ENCODE peak calls at places on chromosomes 13 and 19, in ten cellular contexts. One of them, this sample, is unnamed.
A peak's percentile ranks its signal among the peaks of the same experiment; 100 is the strongest.

GRCh38 chr19:42246143-42246868 is 3.9 kb upstream of the GSK3A start:
- DNase-seq in NCI-H1105: no peak
- DNase-seq in ACHN: peak; percentile 64
- DNase-seq in RWPE1: peak; percentile 82
- DNase-seq in T-cell: no peak
- DNase-seq in cardiac septum: no peak
- DNase-seq in pulmonary artery endothelial cell: peak; percentile 50
- DNase-seq in activated naive CD8-positive, alpha-beta T cell treated with anti-CD3 and anti-CD28 coated beads for 36 hours: no peak
- DNase-seq in mucosa of descending colon: no peak
- DNase-seq in stimulated activated CD8-positive, alpha-beta memory T cell treated with anti-CD3 and anti-CD28 coated beads, Interleukin-4, amount 100 ng/mL, for 48 hours: no peak
- DNase-seq in this sample: no peak

GRCh38 chr19:33225458-33225925 is at the start of gene SLC7A10:
- DNase-seq in mucosa of descending colon: no peak
- DNase-seq in NCI-H1105: no peak
- DNase-seq in ACHN: no peak
- DNase-seq in pulmonary artery endothelial cell: no peak
- DNase-seq in activated naive CD8-positive, alpha-beta T cell treated with anti-CD3 and anti-CD28 coated beads for 36 hours: no peak
- DNase-seq in cardiac septum: no peak
- DNase-seq in stimulated activated CD8-positive, alpha-beta memory T cell treated with anti-CD3 and anti-CD28 coated beads, Interleukin-4, amount 100 ng/mL, for 48 hours: no peak
- DNase-seq in RWPE1: no peak
- DNase-seq in T-cell: no peak
- DNase-seq in this sample: no peak

GRCh38 chr13:98222081-98222554 is 45.0 kb upstream of the RNF113B start:
- DNase-seq in ACHN: no peak
- DNase-seq in activated naive CD8-positive, alpha-beta T cell treated with anti-CD3 and anti-CD28 coated beads for 36 hours: no peak
- DNase-seq in RWPE1: no peak
- DNase-seq in cardiac septum: no peak
- DNase-seq in pulmonary artery endothelial cell: peak; percentile 39
- DNase-seq in mucosa of descending colon: no peak
- DNase-seq in stimulated activated CD8-positive, alpha-beta memory T cell treated with anti-CD3 and anti-CD28 coated beads, Interleukin-4, amount 100 ng/mL, for 48 hours: no peak
- DNase-seq in T-cell: no peak
- DNase-seq in NCI-H1105: no peak
- DNase-seq in this sample: no peak

GRCh38 chr19:34126966-34127365 is 45.3 kb upstream of the LSM14A start:
- DNase-seq in ACHN: no peak
- DNase-seq in NCI-H1105: no peak
- DNase-seq in cardiac septum: no peak
- DNase-seq in activated naive CD8-positive, alpha-beta T cell treated with anti-CD3 and anti-CD28 coated beads for 36 hours: no peak
- DNase-seq in pulmonary artery endothelial cell: no peak
- DNase-seq in RWPE1: no peak
- DNase-seq in mucosa of descending colon: no peak
- DNase-seq in stimulated activated CD8-positive, alpha-beta memory T cell treated with anti-CD3 and anti-CD28 coated beads, Interleukin-4, amount 100 ng/mL, for 48 hours: no peak
- DNase-seq in T-cell: no peak
- DNase-seq in this sample: no peak

GRCh38 chr19:48683349-48683748 is 10.5 kb upstream of the NTN5 start:
- DNase-seq in T-cell: peak; percentile 28
- DNase-seq in mucosa of descending colon: no peak
- DNase-seq in ACHN: no peak
- DNase-seq in stimulated activated CD8-positive, alpha-beta memory T cell treated with anti-CD3 and anti-CD28 coated beads, Interleukin-4, amount 100 ng/mL, for 48 hours: peak; percentile 57
- DNase-seq in RWPE1: no peak
- DNase-seq in cardiac septum: no peak
- DNase-seq in pulmonary artery endothelial cell: no peak
- DNase-seq in NCI-H1105: no peak
- DNase-seq in activated naive CD8-positive, alpha-beta T cell treated with anti-CD3 and anti-CD28 coated beads for 36 hours: peak; percentile 41
- DNase-seq in this sample: no peak

GRCh38 chr13:44393391-44393790 is 19.8 kb downstream of the SERP2 start:
- DNase-seq in ACHN: peak; percentile 34
- DNase-seq in activated naive CD8-positive, alpha-beta T cell treated with anti-CD3 and anti-CD28 coated beads for 36 hours: no peak
- DNase-seq in T-cell: no peak
- DNase-seq in pulmonary artery endothelial cell: no peak
- DNase-seq in NCI-H1105: no peak
- DNase-seq in stimulated activated CD8-positive, alpha-beta memory T cell treated with anti-CD3 and anti-CD28 coated beads, Interleukin-4, amount 100 ng/mL, for 48 hours: no peak
- DNase-seq in mucosa of descending colon: peak; percentile 63
- DNase-seq in cardiac septum: peak; percentile 64
- DNase-seq in RWPE1: no peak
- DNase-seq in this sample: no peak

GRCh38 chr19:37683520-37683919 is 28.3 kb upstream of the ZFP30 start:
- DNase-seq in RWPE1: no peak
- DNase-seq in pulmonary artery endothelial cell: no peak
- DNase-seq in stimulated activated CD8-positive, alpha-beta memory T cell treated with anti-CD3 and anti-CD28 coated beads, Interleukin-4, amount 100 ng/mL, for 48 hours: no peak
- DNase-seq in cardiac septum: no peak
- DNase-seq in NCI-H1105: no peak
- DNase-seq in ACHN: no peak
- DNase-seq in T-cell: no peak
- DNase-seq in mucosa of descending colon: no peak
- DNase-seq in activated naive CD8-positive, alpha-beta T cell treated with anti-CD3 and anti-CD28 coated beads for 36 hours: no peak
- DNase-seq in this sample: no peak

GRCh38 chr19:5144545-5145179 is 175.7 kb downstream of the KDM4B start:
- DNase-seq in cardiac septum: no peak
- DNase-seq in ACHN: no peak
- DNase-seq in activated naive CD8-positive, alpha-beta T cell treated with anti-CD3 and anti-CD28 coated beads for 36 hours: no peak
- DNase-seq in stimulated activated CD8-positive, alpha-beta memory T cell treated with anti-CD3 and anti-CD28 coated beads, Interleukin-4, amount 100 ng/mL, for 48 hours: no peak
- DNase-seq in mucosa of descending colon: no peak
- DNase-seq in RWPE1: no peak
- DNase-seq in T-cell: no peak
- DNase-seq in NCI-H1105: no peak
- DNase-seq in pulmonary artery endothelial cell: no peak
- DNase-seq in this sample: no peak

GRCh38 chr13:75180805-75181455 is 301.0 kb downstream of the TBC1D4 start:
- DNase-seq in mucosa of descending colon: no peak
- DNase-seq in RWPE1: no peak
- DNase-seq in stimulated activated CD8-positive, alpha-beta memory T cell treated with anti-CD3 and anti-CD28 coated beads, Interleukin-4, amount 100 ng/mL, for 48 hours: no peak
- DNase-seq in pulmonary artery endothelial cell: no peak
- DNase-seq in ACHN: peak; percentile 2
- DNase-seq in NCI-H1105: no peak
- DNase-seq in activated naive CD8-positive, alpha-beta T cell treated with anti-CD3 and anti-CD28 coated beads for 36 hours: no peak
- DNase-seq in cardiac septum: no peak
- DNase-seq in T-cell: no peak
- DNase-seq in this sample: no peak

GRCh38 chr19:56765107-56765506 is 75.4 kb downstream of the PEG3 start:
- DNase-seq in T-cell: no peak
- DNase-seq in RWPE1: no peak
- DNase-seq in pulmonary artery endothelial cell: no peak
- DNase-seq in activated naive CD8-positive, alpha-beta T cell treated with anti-CD3 and anti-CD28 coated beads for 36 hours: peak; percentile 58
- DNase-seq in ACHN: no peak
- DNase-seq in stimulated activated CD8-positive, alpha-beta memory T cell treated with anti-CD3 and anti-CD28 coated beads, Interleukin-4, amount 100 ng/mL, for 48 hours: peak; percentile 39
- DNase-seq in mucosa of descending colon: no peak
- DNase-seq in NCI-H1105: no peak
- DNase-seq in cardiac septum: peak; percentile 79
- DNase-seq in this sample: no peak

GRCh38 chr19:1206063-1206732 is 620 bp downstream of the STK11 start:
- DNase-seq in activated naive CD8-positive, alpha-beta T cell treated with anti-CD3 and anti-CD28 coated beads for 36 hours: no peak
- DNase-seq in mucosa of descending colon: no peak
- DNase-seq in stimulated activated CD8-positive, alpha-beta memory T cell treated with anti-CD3 and anti-CD28 coated beads, Interleukin-4, amount 100 ng/mL, for 48 hours: no peak
- DNase-seq in ACHN: no peak
- DNase-seq in T-cell: no peak
- DNase-seq in RWPE1: no peak
- DNase-seq in cardiac septum: no peak
- DNase-seq in pulmonary artery endothelial cell: no peak
- DNase-seq in NCI-H1105: no peak
- DNase-seq in this sample: no peak

GRCh38 chr13:43085545-43085944 is 62.2 kb downstream of the DNAJC15 start:
- DNase-seq in NCI-H1105: peak; percentile 4
- DNase-seq in stimulated activated CD8-positive, alpha-beta memory T cell treated with anti-CD3 and anti-CD28 coated beads, Interleukin-4, amount 100 ng/mL, for 48 hours: no peak
- DNase-seq in RWPE1: peak; percentile 20
- DNase-seq in mucosa of descending colon: no peak
- DNase-seq in pulmonary artery endothelial cell: no peak
- DNase-seq in activated naive CD8-positive, alpha-beta T cell treated with anti-CD3 and anti-CD28 coated beads for 36 hours: no peak
- DNase-seq in T-cell: no peak
- DNase-seq in cardiac septum: no peak
- DNase-seq in ACHN: peak; percentile 27
- DNase-seq in this sample: no peak

GRCh38 chr13:103282571-103283450 is 216.6 kb upstream of the SLC10A2 start:
- DNase-seq in mucosa of descending colon: no peak
- DNase-seq in pulmonary artery endothelial cell: no peak
- DNase-seq in T-cell: no peak
- DNase-seq in cardiac septum: no peak
- DNase-seq in stimulated activated CD8-positive, alpha-beta memory T cell treated with anti-CD3 and anti-CD28 coated beads, Interleukin-4, amount 100 ng/mL, for 48 hours: no peak
- DNase-seq in ACHN: peak; percentile 95
- DNase-seq in activated naive CD8-positive, alpha-beta T cell treated with anti-CD3 and anti-CD28 coated beads for 36 hours: no peak
- DNase-seq in RWPE1: peak; percentile 87
- DNase-seq in NCI-H1105: no peak
- DNase-seq in this sample: peak; percentile 14

GRCh38 chr19:37970699-37971098 is 63.7 kb downstream of the SIPA1L3 start:
- DNase-seq in stimulated activated CD8-positive, alpha-beta memory T cell treated with anti-CD3 and anti-CD28 coated beads, Interleukin-4, amount 100 ng/mL, for 48 hours: no peak
- DNase-seq in cardiac septum: no peak
- DNase-seq in T-cell: no peak
- DNase-seq in RWPE1: no peak
- DNase-seq in activated naive CD8-positive, alpha-beta T cell treated with anti-CD3 and anti-CD28 coated beads for 36 hours: no peak
- DNase-seq in ACHN: no peak
- DNase-seq in mucosa of descending colon: no peak
- DNase-seq in NCI-H1105: no peak
- DNase-seq in pulmonary artery endothelial cell: no peak
- DNase-seq in this sample: no peak

GRCh38 chr13:98083507-98083906 is 59.4 kb upstream of the FARP1 start:
- DNase-seq in T-cell: no peak
- DNase-seq in stimulated activated CD8-positive, alpha-beta memory T cell treated with anti-CD3 and anti-CD28 coated beads, Interleukin-4, amount 100 ng/mL, for 48 hours: no peak
- DNase-seq in RWPE1: no peak
- DNase-seq in activated naive CD8-positive, alpha-beta T cell treated with anti-CD3 and anti-CD28 coated beads for 36 hours: no peak
- DNase-seq in pulmonary artery endothelial cell: no peak
- DNase-seq in NCI-H1105: no peak
- DNase-seq in cardiac septum: no peak
- DNase-seq in mucosa of descending colon: no peak
- DNase-seq in ACHN: peak; percentile 79
- DNase-seq in this sample: no peak

GRCh38 chr13:26377038-26377437 is 123.1 kb downstream of the CDK8 start:
- DNase-seq in ACHN: peak; percentile 39
- DNase-seq in pulmonary artery endothelial cell: no peak
- DNase-seq in activated naive CD8-positive, alpha-beta T cell treated with anti-CD3 and anti-CD28 coated beads for 36 hours: peak; percentile 4
- DNase-seq in T-cell: no peak
- DNase-seq in cardiac septum: no peak
- DNase-seq in RWPE1: peak; percentile 3
- DNase-seq in NCI-H1105: no peak
- DNase-seq in stimulated activated CD8-positive, alpha-beta memory T cell treated with anti-CD3 and anti-CD28 coated beads, Interleukin-4, amount 100 ng/mL, for 48 hours: no peak
- DNase-seq in mucosa of descending colon: no peak
- DNase-seq in this sample: no peak

GRCh38 chr19:47518139-47518538 is 3.3 kb upstream of the NAPA start:
- DNase-seq in stimulated activated CD8-positive, alpha-beta memory T cell treated with anti-CD3 and anti-CD28 coated beads, Interleukin-4, amount 100 ng/mL, for 48 hours: peak; percentile 84
- DNase-seq in cardiac septum: no peak
- DNase-seq in activated naive CD8-positive, alpha-beta T cell treated with anti-CD3 and anti-CD28 coated beads for 36 hours: peak; percentile 74
- DNase-seq in ACHN: no peak
- DNase-seq in NCI-H1105: no peak
- DNase-seq in T-cell: no peak
- DNase-seq in mucosa of descending colon: no peak
- DNase-seq in pulmonary artery endothelial cell: no peak
- DNase-seq in RWPE1: no peak
- DNase-seq in this sample: peak; percentile 74

GRCh38 chr19:32676186-32676894 is 692 bp downstream of the RGS9BP start:
- DNase-seq in T-cell: no peak
- DNase-seq in stimulated activated CD8-positive, alpha-beta memory T cell treated with anti-CD3 and anti-CD28 coated beads, Interleukin-4, amount 100 ng/mL, for 48 hours: no peak
- DNase-seq in cardiac septum: no peak
- DNase-seq in RWPE1: no peak
- DNase-seq in mucosa of descending colon: peak; percentile 69
- DNase-seq in ACHN: no peak
- DNase-seq in activated naive CD8-positive, alpha-beta T cell treated with anti-CD3 and anti-CD28 coated beads for 36 hours: peak; percentile 23
- DNase-seq in NCI-H1105: no peak
- DNase-seq in pulmonary artery endothelial cell: no peak
- DNase-seq in this sample: no peak

GRCh38 chr19:41428481-41428859 is 1.3 kb upstream of the B3GNT8 start:
- DNase-seq in mucosa of descending colon: no peak
- DNase-seq in NCI-H1105: no peak
- DNase-seq in cardiac septum: no peak
- DNase-seq in ACHN: no peak
- DNase-seq in pulmonary artery endothelial cell: no peak
- DNase-seq in RWPE1: no peak
- DNase-seq in activated naive CD8-positive, alpha-beta T cell treated with anti-CD3 and anti-CD28 coated beads for 36 hours: no peak
- DNase-seq in T-cell: no peak
- DNase-seq in stimulated activated CD8-positive, alpha-beta memory T cell treated with anti-CD3 and anti-CD28 coated beads, Interleukin-4, amount 100 ng/mL, for 48 hours: no peak
- DNase-seq in this sample: no peak

GRCh38 chr19:5515737-5516136 is 52.0 kb downstream of the TINCR start:
- DNase-seq in ACHN: no peak
- DNase-seq in RWPE1: no peak
- DNase-seq in NCI-H1105: no peak
- DNase-seq in activated naive CD8-positive, alpha-beta T cell treated with anti-CD3 and anti-CD28 coated beads for 36 hours: no peak
- DNase-seq in cardiac septum: no peak
- DNase-seq in pulmonary artery endothelial cell: no peak
- DNase-seq in stimulated activated CD8-positive, alpha-beta memory T cell treated with anti-CD3 and anti-CD28 coated beads, Interleukin-4, amount 100 ng/mL, for 48 hours: no peak
- DNase-seq in T-cell: no peak
- DNase-seq in mucosa of descending colon: no peak
- DNase-seq in this sample: no peak

GRCh38 chr19:6211632-6212402 is 68.0 kb downstream of the MLLT1 start:
- DNase-seq in stimulated activated CD8-positive, alpha-beta memory T cell treated with anti-CD3 and anti-CD28 coated beads, Interleukin-4, amount 100 ng/mL, for 48 hours: no peak
- DNase-seq in activated naive CD8-positive, alpha-beta T cell treated with anti-CD3 and anti-CD28 coated beads for 36 hours: no peak
- DNase-seq in ACHN: no peak
- DNase-seq in pulmonary artery endothelial cell: no peak
- DNase-seq in RWPE1: no peak
- DNase-seq in NCI-H1105: no peak
- DNase-seq in T-cell: no peak
- DNase-seq in cardiac septum: no peak
- DNase-seq in mucosa of descending colon: no peak
- DNase-seq in this sample: no peak

GRCh38 chr13:75660694-75661093 is 24.6 kb downstream of the LMO7 start:
- DNase-seq in ACHN: no peak
- DNase-seq in T-cell: no peak
- DNase-seq in stimulated activated CD8-positive, alpha-beta memory T cell treated with anti-CD3 and anti-CD28 coated beads, Interleukin-4, amount 100 ng/mL, for 48 hours: no peak
- DNase-seq in cardiac septum: no peak
- DNase-seq in activated naive CD8-positive, alpha-beta T cell treated with anti-CD3 and anti-CD28 coated beads for 36 hours: no peak
- DNase-seq in pulmonary artery endothelial cell: no peak
- DNase-seq in mucosa of descending colon: no peak
- DNase-seq in RWPE1: no peak
- DNase-seq in NCI-H1105: no peak
- DNase-seq in this sample: no peak

GRCh38 chr19:50708179-50708879 is 11.3 kb downstream of the SHANK1 start:
- DNase-seq in stimulated activated CD8-positive, alpha-beta memory T cell treated with anti-CD3 and anti-CD28 coated beads, Interleukin-4, amount 100 ng/mL, for 48 hours: no peak
- DNase-seq in activated naive CD8-positive, alpha-beta T cell treated with anti-CD3 and anti-CD28 coated beads for 36 hours: no peak
- DNase-seq in RWPE1: no peak
- DNase-seq in mucosa of descending colon: no peak
- DNase-seq in T-cell: no peak
- DNase-seq in ACHN: no peak
- DNase-seq in pulmonary artery endothelial cell: no peak
- DNase-seq in NCI-H1105: no peak
- DNase-seq in cardiac septum: no peak
- DNase-seq in this sample: no peak

GRCh38 chr13:45873491-45874360 is 22.2 kb upstream of the SIAH3 start:
- DNase-seq in cardiac septum: no peak
- DNase-seq in NCI-H1105: no peak
- DNase-seq in T-cell: no peak
- DNase-seq in activated naive CD8-positive, alpha-beta T cell treated with anti-CD3 and anti-CD28 coated beads for 36 hours: no peak
- DNase-seq in pulmonary artery endothelial cell: no peak
- DNase-seq in RWPE1: peak; percentile 44
- DNase-seq in ACHN: peak; percentile 82
- DNase-seq in mucosa of descending colon: no peak
- DNase-seq in stimulated activated CD8-positive, alpha-beta memory T cell treated with anti-CD3 and anti-CD28 coated beads, Interleukin-4, amount 100 ng/mL, for 48 hours: no peak
- DNase-seq in this sample: no peak

GRCh38 chr13:51913421-51914136 is 51.8 kb downstream of the CCDC70 start:
- DNase-seq in activated naive CD8-positive, alpha-beta T cell treated with anti-CD3 and anti-CD28 coated beads for 36 hours: no peak
- DNase-seq in ACHN: no peak
- DNase-seq in RWPE1: no peak
- DNase-seq in pulmonary artery endothelial cell: no peak
- DNase-seq in NCI-H1105: no peak
- DNase-seq in cardiac septum: no peak
- DNase-seq in mucosa of descending colon: no peak
- DNase-seq in T-cell: no peak
- DNase-seq in stimulated activated CD8-positive, alpha-beta memory T cell treated with anti-CD3 and anti-CD28 coated beads, Interleukin-4, amount 100 ng/mL, for 48 hours: no peak
- DNase-seq in this sample: no peak

This sample was measured in GM18507.